ENCODE peak calls at places on chromosomes 16 and 17, in five cellular contexts. One of them, this sample, is unnamed. For H3K9me3 and H3K4me1, the result is how much of the 10 kb centered on the place peaks cover.

GRCh38 chr16:65950211-65950610 is 416.3 kb upstream of the CDH5 start:
- DNase-seq in pancreas: no peak
- DNase-seq in A549: no peak
- DNase-seq in keratinocyte: no peak
- DNase-seq in thoracic aorta: no peak
- DNase-seq in this sample: no peak

GRCh38 chr17:57288753-57289121 is 32.4 kb downstream of the MSI2 start:
- DNase-seq in pancreas: no peak
- DNase-seq in thoracic aorta: no peak
- DNase-seq in A549: no peak
- DNase-seq in keratinocyte: no peak
- DNase-seq in this sample: no peak

GRCh38 chr17:40315206-40315605 is 6.2 kb downstream of the RARA start:
- DNase-seq in thoracic aorta: no peak
- DNase-seq in keratinocyte: no peak
- DNase-seq in pancreas: no peak
- DNase-seq in A549: no peak
- DNase-seq in this sample: no peak

GRCh38 chr16:19524356-19524865 is 669 bp downstream of the CCP110 start:
- DNase-seq in keratinocyte: no peak
- DNase-seq in A549: no peak
- DNase-seq in pancreas: no peak
- DNase-seq in thoracic aorta: no peak
- DNase-seq in this sample: no peak

GRCh38 chr17:28325221-28325620 is 6.2 kb downstream of the TMEM97 start:
- DNase-seq in pancreas: no peak
- DNase-seq in keratinocyte: no peak
- DNase-seq in thoracic aorta: no peak
- DNase-seq in A549: no peak
- DNase-seq in this sample: no peak

GRCh38 chr17:83199500-83200201 is 120.2 kb downstream of the METRNL start:
- DNase-seq in pancreas: no peak
- DNase-seq in A549: no peak
- DNase-seq in keratinocyte: no peak
- DNase-seq in thoracic aorta: peak
- DNase-seq in this sample: peak

GRCh38 chr16:71339481-71340171 is 18.9 kb upstream of the CALB2 start:
- DNase-seq in A549: no peak
- DNase-seq in keratinocyte: peak
- DNase-seq in pancreas: no peak
- DNase-seq in thoracic aorta: no peak
- DNase-seq in this sample: no peak

GRCh38 chr17:45850011-45850410 is 5.3 kb downstream of the SPPL2C start:
- DNase-seq in thoracic aorta: no peak
- DNase-seq in A549: no peak
- DNase-seq in pancreas: no peak
- DNase-seq in keratinocyte: no peak
- DNase-seq in this sample: no peak

GRCh38 chr16:86665319-86665675 is 86.9 kb downstream of the FOXL1 start:
- DNase-seq in pancreas: no peak
- DNase-seq in thoracic aorta: no peak
- DNase-seq in A549: peak
- DNase-seq in keratinocyte: no peak
- DNase-seq in this sample: no peak

GRCh38 chr17:74524751-74525725 is 6.2 kb downstream of the CD300LB start:
- DNase-seq in thoracic aorta: no peak
- DNase-seq in A549: no peak
- DNase-seq in pancreas: no peak
- DNase-seq in keratinocyte: no peak
- DNase-seq in this sample: no peak

DNA sequence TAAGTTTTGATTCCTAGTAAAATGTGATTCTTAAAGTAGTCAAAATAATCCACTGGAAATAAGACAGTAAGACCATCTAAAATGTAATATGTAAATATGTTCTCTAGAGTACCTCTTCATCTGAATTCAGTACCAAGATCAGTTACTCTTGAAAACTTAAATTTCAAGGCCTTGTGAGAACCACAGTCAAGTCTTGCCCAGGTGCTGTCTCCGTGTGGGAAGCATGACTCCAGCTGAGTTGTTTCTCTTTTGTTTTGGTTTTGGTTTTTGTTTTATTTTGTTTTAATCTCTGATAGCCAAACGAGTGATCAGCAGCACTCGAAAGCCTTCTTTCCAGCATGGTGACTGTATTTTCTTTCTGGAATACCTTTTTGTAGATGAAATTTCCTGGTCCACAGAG is 907.0 kb downstream of the KCNJ18 start:
- DNase-seq in keratinocyte: no peak
- DNase-seq in thoracic aorta: no peak
- DNase-seq in A549: no peak
- DNase-seq in pancreas: no peak
- DNase-seq in this sample: no peak
- H3K9me3 ChIP-seq in keratinocyte: under half
- H3K9me3 ChIP-seq in thoracic aorta: under half
- H3K9me3 ChIP-seq in A549: under half
- H3K9me3 ChIP-seq in pancreas: under half
- H3K9me3 ChIP-seq in this sample: under half

DNA sequence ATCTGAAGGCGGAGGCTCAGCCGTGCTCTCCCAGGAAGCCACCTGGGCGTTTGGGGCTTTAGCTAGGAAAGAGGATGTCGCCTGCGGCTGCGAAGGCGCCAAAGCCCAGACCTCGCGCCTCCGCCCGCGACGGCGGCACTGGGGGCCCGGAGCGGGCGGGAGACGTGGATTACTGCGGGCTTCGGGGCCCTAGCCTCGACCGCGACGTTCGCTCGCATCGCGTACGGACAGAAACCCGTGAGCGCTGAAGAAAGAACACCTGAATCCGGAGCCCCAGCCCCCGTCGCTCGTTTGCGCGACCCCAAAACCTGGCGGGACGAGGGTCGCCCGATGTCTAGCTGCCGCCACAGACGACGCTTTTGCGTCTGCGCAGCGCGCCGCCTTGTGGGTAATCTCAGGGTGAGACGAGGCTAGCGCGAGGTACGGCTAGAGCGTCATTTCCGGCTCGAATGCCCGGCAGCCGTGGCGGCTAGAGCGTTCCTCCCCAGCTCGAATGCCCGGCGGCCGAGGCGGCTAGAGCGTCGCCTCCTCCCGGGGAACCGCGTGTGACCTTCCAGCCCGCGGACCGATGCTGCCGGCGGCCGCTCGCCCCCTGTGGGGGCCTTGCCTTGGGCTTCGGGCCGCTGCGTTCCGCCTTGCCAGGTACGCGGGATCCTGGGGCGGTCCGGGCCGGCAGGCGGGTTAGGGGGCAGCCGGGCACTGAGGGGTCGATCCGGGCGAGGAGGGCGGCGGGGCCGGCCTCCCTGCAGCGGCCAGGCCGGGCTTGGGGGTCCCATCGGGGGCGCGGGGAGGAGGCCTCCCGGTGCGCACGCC is at the start of gene MRPL12:
- DNase-seq in pancreas: peak
- DNase-seq in keratinocyte: no peak
- DNase-seq in A549: peak
- DNase-seq in thoracic aorta: peak
- DNase-seq in this sample: peak
- TF ChIP-seq CTCF in pancreas: no peak
- TF ChIP-seq CTCF in keratinocyte: peak
- TF ChIP-seq CTCF in A549: no peak
- TF ChIP-seq CTCF in thoracic aorta: peak
- TF ChIP-seq CTCF in this sample: peak

DNA sequence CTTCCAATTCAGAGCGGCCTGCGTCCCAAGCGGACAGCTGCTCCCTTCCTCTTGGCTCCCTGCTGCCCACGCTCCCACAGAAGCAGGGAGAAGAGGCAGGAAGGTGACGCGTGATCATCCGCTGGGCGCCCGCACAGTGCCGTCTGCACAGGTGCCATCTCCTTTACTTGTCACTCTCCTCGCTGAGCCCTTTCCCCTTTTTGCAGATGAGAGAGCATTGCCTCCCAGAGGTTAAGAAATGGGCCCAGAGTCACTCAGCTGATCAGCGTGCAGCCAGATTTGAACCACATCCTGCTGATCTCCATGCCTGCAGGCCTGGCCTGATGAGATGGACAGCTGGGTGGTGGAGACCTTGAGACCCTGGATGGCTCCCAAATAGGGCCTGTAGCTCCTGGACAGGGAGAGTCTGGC is 299.8 kb downstream of the SEC14L1 start:
- DNase-seq in A549: no peak
- DNase-seq in pancreas: no peak
- DNase-seq in keratinocyte: no peak
- DNase-seq in thoracic aorta: no peak
- DNase-seq in this sample: no peak
- H3K4me1 ChIP-seq in A549: under half
- H3K4me1 ChIP-seq in pancreas: under half
- H3K4me1 ChIP-seq in keratinocyte: under half
- H3K4me1 ChIP-seq in thoracic aorta: half or more
- H3K4me1 ChIP-seq in this sample: under half

GRCh38 chr17:4028436-4028835 is 64.2 kb upstream of the ATP2A3 start:
- DNase-seq in keratinocyte: no peak
- DNase-seq in pancreas: no peak
- DNase-seq in A549: no peak
- DNase-seq in thoracic aorta: no peak
- DNase-seq in this sample: no peak
- H3K9me3 ChIP-seq in keratinocyte: under half
- H3K9me3 ChIP-seq in pancreas: under half
- H3K9me3 ChIP-seq in A549: half or more
- H3K9me3 ChIP-seq in thoracic aorta: under half
- H3K9me3 ChIP-seq in this sample: under half

GRCh38 chr16:55154956-55155355 is 169.0 kb upstream of the IRX6 start:
- DNase-seq in A549: no peak
- DNase-seq in pancreas: no peak
- DNase-seq in keratinocyte: no peak
- DNase-seq in thoracic aorta: no peak
- DNase-seq in this sample: no peak

GRCh38 chr16:55151901-55152300 is 172.1 kb upstream of the IRX6 start:
- DNase-seq in pancreas: no peak
- DNase-seq in keratinocyte: no peak
- DNase-seq in A549: no peak
- DNase-seq in thoracic aorta: no peak
- DNase-seq in this sample: no peak

GRCh38 chr16:55154261-55154660 is 169.7 kb upstream of the IRX6 start:
- DNase-seq in keratinocyte: no peak
- DNase-seq in pancreas: no peak
- DNase-seq in thoracic aorta: no peak
- DNase-seq in A549: no peak
- DNase-seq in this sample: no peak

GRCh38 chr16:55152875-55153390 is 171.1 kb upstream of the IRX6 start:
- DNase-seq in thoracic aorta: no peak
- DNase-seq in A549: no peak
- DNase-seq in keratinocyte: no peak
- DNase-seq in pancreas: no peak
- DNase-seq in this sample: no peak

DNA sequence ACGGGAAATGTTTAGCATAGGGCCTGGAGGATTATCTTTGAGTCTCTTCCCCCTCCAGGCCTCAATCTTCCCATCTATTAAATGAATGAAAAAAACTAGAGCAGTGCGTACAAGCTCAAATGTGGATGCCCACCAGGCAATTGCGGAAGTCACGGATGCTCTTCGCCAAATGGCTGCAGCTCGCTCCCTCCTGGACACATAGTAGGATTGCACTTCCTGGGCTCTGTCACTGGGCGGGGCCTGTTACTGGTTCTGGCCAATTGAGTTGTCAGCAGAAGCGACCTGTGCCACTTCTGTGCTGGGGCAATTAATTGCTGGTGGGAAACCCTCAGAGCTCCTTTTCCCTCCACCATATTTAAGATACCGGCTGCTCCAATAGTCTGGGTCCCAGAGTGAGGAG is 168.2 kb upstream of the IRX6 start:
- DNase-seq in keratinocyte: no peak
- DNase-seq in A549: no peak
- DNase-seq in thoracic aorta: no peak
- DNase-seq in pancreas: no peak
- DNase-seq in this sample: no peak
- TF ChIP-seq CTCF in keratinocyte: no peak
- TF ChIP-seq CTCF in A549: no peak
- TF ChIP-seq CTCF in thoracic aorta: no peak
- TF ChIP-seq CTCF in pancreas: no peak
- TF ChIP-seq CTCF in this sample: no peak

GRCh38 chr17:41516828-41517283 is 1.8 kb downstream of the KRT15 start:
- DNase-seq in thoracic aorta: no peak
- DNase-seq in A549: no peak
- DNase-seq in pancreas: no peak
- DNase-seq in keratinocyte: no peak
- DNase-seq in this sample: peak

GRCh38 chr17:41518031-41518430 is 659 bp downstream of the KRT15 start:
- DNase-seq in thoracic aorta: no peak
- DNase-seq in keratinocyte: no peak
- DNase-seq in A549: no peak
- DNase-seq in pancreas: no peak
- DNase-seq in this sample: no peak

GRCh38 chr17:41520821-41521521 is 2.3 kb upstream of the KRT15 start:
- DNase-seq in thoracic aorta: no peak
- DNase-seq in A549: no peak
- DNase-seq in pancreas: no peak
- DNase-seq in keratinocyte: no peak
- DNase-seq in this sample: no peak

GRCh38 chr17:41519501-41520224 is 973 bp upstream of the KRT15 start:
- DNase-seq in pancreas: peak
- DNase-seq in thoracic aorta: no peak
- DNase-seq in keratinocyte: no peak
- DNase-seq in A549: no peak
- DNase-seq in this sample: peak

DNA sequence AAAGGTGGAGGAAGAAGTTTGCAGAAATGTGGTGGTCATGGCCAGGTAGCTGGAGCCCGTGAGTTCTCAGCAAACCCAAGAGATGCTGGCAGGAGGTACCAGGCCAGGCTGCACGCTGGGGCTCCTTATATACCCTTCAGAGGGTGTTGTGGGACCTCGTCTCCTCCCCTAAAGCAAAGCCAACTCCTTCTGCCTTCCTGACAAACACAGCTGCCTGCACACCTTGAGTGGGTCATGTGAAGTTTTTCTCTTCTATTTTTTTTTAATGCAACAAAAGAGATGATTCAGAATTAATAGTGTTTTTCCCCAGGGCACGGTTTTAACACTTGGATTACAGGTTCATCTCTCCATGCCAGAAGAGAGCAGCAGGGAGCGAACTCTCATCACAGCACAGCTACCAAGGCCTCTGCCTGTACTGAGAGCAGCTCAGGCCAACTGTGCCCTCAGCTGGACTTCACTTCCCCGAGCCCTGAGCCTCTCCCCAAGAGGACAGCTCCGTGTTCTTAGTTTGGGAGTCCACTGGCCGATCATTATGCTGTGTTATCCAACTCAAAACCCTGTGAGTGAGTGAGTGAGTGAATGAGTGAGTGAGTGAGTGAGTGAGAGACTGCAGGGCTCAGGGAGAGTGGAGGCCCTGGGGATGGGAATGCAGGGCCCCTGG is at the start of gene KRT15:
- DNase-seq in pancreas: no peak
- DNase-seq in A549: no peak
- DNase-seq in thoracic aorta: no peak
- DNase-seq in keratinocyte: no peak
- DNase-seq in this sample: no peak
- H3K4me1 ChIP-seq in pancreas: under half
- H3K4me1 ChIP-seq in A549: under half
- H3K4me1 ChIP-seq in thoracic aorta: under half
- H3K4me1 ChIP-seq in keratinocyte: half or more
- H3K4me1 ChIP-seq in this sample: under half